ENCODE peak calls at places on chromosomes 11 and 22, in five cellular contexts. T is putamen, C is frontal cortex, D is HEK293T, G is AG09309. Z is an unnamed sample.

GRCh38 chr11:1230456-1231395 is 7.9 kb downstream of the MUC5B start:
- DNase-seq in C (no peak), G (no peak), T (no peak), D (no peak), Z (no peak)

GRCh38 chr22:23072911-23073491 is 2.7 kb downstream of the GNAZ start:
- DNase-seq in T (no peak), D (no peak), C (no peak), G (peak), Z (no peak)

GRCh38 chr22:39290724-39291161 is 28.7 kb downstream of the RPL3 start:
- DNase-seq in D (no peak), T (no peak), C (peak), G (no peak), Z (no peak)

GRCh38 chr22:46107089-46107664 is 43.1 kb upstream of the PPARA start:
- DNase-seq in G (no peak), T (peak), D (no peak), C (peak), Z (peak)

GRCh38 chr11:102626686-102627085 is 1.6 kb upstream of the MMP20 start:
- DNase-seq in G (no peak), D (no peak), T (no peak), C (no peak), Z (no peak)

GRCh38 chr11:78318321-78318720 is 99.3 kb downstream of the GAB2 start:
- DNase-seq in G (no peak), D (no peak), T (no peak), C (no peak), Z (no peak)

GRCh38 chr11:71169328-71169727 is 83.0 kb downstream of the SHANK2 start:
- DNase-seq in T (no peak), G (no peak), C (no peak), D (no peak), Z (no peak)

GRCh38 chr22:43921361-43921760 is 2.2 kb upstream of the PNPLA3 start:
- DNase-seq in C (no peak), T (peak), G (no peak), D (no peak), Z (no peak)

GRCh38 chr22:19798825-19799224 is 38.2 kb downstream of the TBX1 start:
- DNase-seq in D (no peak), G (no peak), T (no peak), C (no peak), Z (no peak)

GRCh38 chr11:102783016-102783415 is 2.6 kb upstream of the MMP10 start:
- DNase-seq in T (no peak), G (no peak), D (no peak), C (no peak), Z (no peak)

GRCh38 chr11:76700177-76701100 is 29.9 kb upstream of the LRRC32 start:
- DNase-seq in C (no peak), G (peak), D (no peak), T (no peak), Z (no peak)

GRCh38 chr11:9858218-9858617 is 194.3 kb downstream of the SWAP70 start:
- DNase-seq in D (no peak), C (no peak), G (no peak), T (no peak), Z (no peak)

GRCh38 chr11:86678823-86679222 is 6.4 kb upstream of the ME3 start:
- DNase-seq in G (no peak), C (no peak), D (no peak), T (no peak), Z (no peak)

GRCh38 chr11:12285811-12286222 is 91.6 kb upstream of the PARVA start:
- DNase-seq in T (no peak), D (no peak), G (no peak), C (no peak), Z (no peak)

GRCh38 chr11:32065865-32066264 is 25.0 kb upstream of the RCN1 start:
- DNase-seq in C (no peak), G (no peak), D (no peak), T (no peak), Z (no peak)

GRCh38 chr22:19984851-19985811 is 31.5 kb downstream of the ARVCF start:
- DNase-seq in D (no peak), G (no peak), T (no peak), C (no peak), Z (no peak)

GRCh38 chr11:131674051-131674755 is 303.8 kb downstream of the NTM start:
- DNase-seq in G (peak), D (peak), C (peak), T (peak), Z (peak)

GRCh38 chr22:37186997-37187522 is 987 bp downstream of the C1QTNF6 start:
- DNase-seq in T (no peak), D (no peak), C (no peak), G (no peak), Z (no peak)

GRCh38 chr11:15159085-15159484 is 44.4 kb downstream of the INSC start:
- DNase-seq in C (no peak), T (no peak), G (no peak), D (peak), Z (no peak)

GRCh38 chr11:36167073-36167472 is 122.2 kb downstream of the COMMD9 start:
- DNase-seq in C (no peak), D (no peak), G (no peak), T (no peak), Z (no peak)

GRCh38 chr22:19537941-19538488 is 13.8 kb upstream of the CLDN5 start:
- DNase-seq in D (no peak), G (no peak), C (no peak), T (no peak), Z (no peak)

GRCh38 chr11:79400717-79401330 is 40.0 kb downstream of the TENM4 start:
- DNase-seq in D (peak), G (no peak), C (no peak), T (peak), Z (peak)

GRCh38 chr11:18617688-18618340 is 16.3 kb downstream of the SPTY2D1 start:
- DNase-seq in G (peak), D (no peak), T (no peak), C (no peak), Z (no peak)

GRCh38 chr11:86916330-86916729 is 38.9 kb downstream of the FZD4 start:
- DNase-seq in C (peak), D (no peak), T (no peak), G (peak), Z (no peak)

GRCh38 chr11:64923151-64923661 is 1.3 kb upstream of the PPP2R5B start:
- DNase-seq in C (no peak), D (no peak), T (no peak), G (no peak), Z (no peak)

GRCh38 chr22:40894417-40894816 is 32.5 kb upstream of the DNAJB7 start:
- DNase-seq in C (no peak), T (no peak), G (no peak), D (no peak), Z (no peak)

GRCh38 chr11:37613031-37613430 is 1015.0 kb upstream of the RAG2 start:
- DNase-seq in D (no peak), C (no peak), G (no peak), T (no peak), Z (no peak)

Z was measured in midbrain.